ENCODE peak calls at places on chromosomes 2 and 18, in four cellular contexts. One of them, this sample, is unnamed.

GRCh38 chr2:129074526-129074925 is 755.9 kb upstream of the HS6ST1 start:
- DNase-seq in A549: no peak
- DNase-seq in GM12878: no peak
- DNase-seq in K562: no peak
- DNase-seq in this sample: no peak

GRCh38 chr18:24631238-24632025 is 171.0 kb downstream of the HRH4 start:
- DNase-seq in K562: no peak
- DNase-seq in A549: no peak
- DNase-seq in GM12878: no peak
- DNase-seq in this sample: no peak

GRCh38 chr18:25935356-25935755 is 155.1 kb downstream of the SS18 start:
- DNase-seq in A549: no peak
- DNase-seq in K562: no peak
- DNase-seq in GM12878: no peak
- DNase-seq in this sample: no peak

GRCh38 chr2:16058256-16058655 is 117.9 kb downstream of the MYCN start:
- DNase-seq in GM12878: no peak
- DNase-seq in A549: no peak
- DNase-seq in K562: no peak
- DNase-seq in this sample: no peak

GRCh38 chr2:26740890-26741302 is 23.2 kb upstream of the SLC35F6 start:
- DNase-seq in K562: peak
- DNase-seq in GM12878: no peak
- DNase-seq in A549: no peak
- DNase-seq in this sample: no peak

GRCh38 chr18:62209046-62209445 is 22.0 kb downstream of the RELCH start:
- DNase-seq in K562: no peak
- DNase-seq in A549: no peak
- DNase-seq in GM12878: no peak
- DNase-seq in this sample: no peak

GRCh38 chr18:41378628-41379027 is 576.4 kb upstream of the PIK3C3 start:
- DNase-seq in K562: no peak
- DNase-seq in GM12878: no peak
- DNase-seq in A549: no peak
- DNase-seq in this sample: no peak

GRCh38 chr2:47905454-47906260 is 641 bp downstream of the FBXO11 start:
- DNase-seq in A549: no peak
- DNase-seq in K562: peak
- DNase-seq in GM12878: no peak
- DNase-seq in this sample: no peak

GRCh38 chr18:42011053-42011452 is 56.0 kb downstream of the PIK3C3 start:
- DNase-seq in K562: no peak
- DNase-seq in GM12878: peak
- DNase-seq in A549: no peak
- DNase-seq in this sample: no peak

GRCh38 chr18:45626330-45627203 is 11.3 kb downstream of the SLC14A2 start:
- DNase-seq in K562: no peak
- DNase-seq in A549: no peak
- DNase-seq in GM12878: no peak
- DNase-seq in this sample: no peak

GRCh38 chr18:37572736-37573135 is 7.1 kb upstream of the CELF4 start:
- DNase-seq in K562: no peak
- DNase-seq in GM12878: no peak
- DNase-seq in A549: no peak
- DNase-seq in this sample: no peak

GRCh38 chr2:47088371-47089082 is 66.6 kb downstream of the STPG4 start:
- DNase-seq in A549: no peak
- DNase-seq in K562: peak
- DNase-seq in GM12878: no peak
- DNase-seq in this sample: peak

GRCh38 chr2:45889620-45890019 is 238.1 kb downstream of the PRKCE start:
- DNase-seq in A549: no peak
- DNase-seq in GM12878: no peak
- DNase-seq in K562: no peak
- DNase-seq in this sample: no peak

GRCh38 chr2:85930129-85931124 is 41.6 kb upstream of the ST3GAL5 start:
- DNase-seq in GM12878: no peak
- DNase-seq in K562: no peak
- DNase-seq in A549: no peak
- DNase-seq in this sample: no peak

GRCh38 chr2:118535818-118536212 is 311.6 kb downstream of the EN1 start:
- DNase-seq in A549: no peak
- DNase-seq in K562: no peak
- DNase-seq in GM12878: no peak
- DNase-seq in this sample: no peak

GRCh38 chr18:79884963-79885728 is 66.3 kb downstream of the SLC66A2 start:
- DNase-seq in GM12878: no peak
- DNase-seq in K562: no peak
- DNase-seq in A549: no peak
- DNase-seq in this sample: no peak

GRCh38 chr2:178143481-178143880 is 31.2 kb downstream of the RBM45 start:
- DNase-seq in GM12878: no peak
- DNase-seq in K562: no peak
- DNase-seq in A549: no peak
- DNase-seq in this sample: no peak

GRCh38 chr2:130327703-130328527 is 14.8 kb upstream of the IMP4 start:
- DNase-seq in A549: no peak
- DNase-seq in GM12878: no peak
- DNase-seq in K562: peak
- DNase-seq in this sample: peak

GRCh38 chr2:134202361-134202760 is 51.5 kb upstream of the MGAT5 start:
- DNase-seq in GM12878: no peak
- DNase-seq in K562: no peak
- DNase-seq in A549: no peak
- DNase-seq in this sample: no peak

GRCh38 chr18:53991202-53991601 is 233.3 kb downstream of the MBD2 start:
- DNase-seq in K562: no peak
- DNase-seq in A549: peak
- DNase-seq in GM12878: no peak
- DNase-seq in this sample: peak

GRCh38 chr18:13461936-13462335 is 243.4 kb downstream of the LDLRAD4 start:
- DNase-seq in GM12878: no peak
- DNase-seq in A549: no peak
- DNase-seq in K562: no peak
- DNase-seq in this sample: no peak

GRCh38 chr18:46321954-46322353 is 217.8 kb downstream of the HAUS1 start:
- DNase-seq in A549: no peak
- DNase-seq in GM12878: no peak
- DNase-seq in K562: no peak
- DNase-seq in this sample: no peak

GRCh38 chr2:240431276-240431662 is 4.2 kb upstream of the GPC1 start:
- DNase-seq in K562: no peak
- DNase-seq in GM12878: no peak
- DNase-seq in A549: no peak
- DNase-seq in this sample: no peak

GRCh38 chr2:105977212-105977611 is 216.9 kb downstream of the UXS1 start:
- DNase-seq in K562: no peak
- DNase-seq in A549: peak
- DNase-seq in GM12878: no peak
- DNase-seq in this sample: peak

GRCh38 chr18:3721771-3722661 is 272.0 kb downstream of the TGIF1 start:
- DNase-seq in GM12878: no peak
- DNase-seq in K562: no peak
- DNase-seq in A549: no peak
- DNase-seq in this sample: no peak

GRCh38 chr2:236215196-236215595 is 47.0 kb upstream of the GBX2 start:
- DNase-seq in A549: no peak
- DNase-seq in GM12878: no peak
- DNase-seq in K562: no peak
- DNase-seq in this sample: no peak
- TF ChIP-seq JUNB in A549: no peak
- TF ChIP-seq JUNB in GM12878: no peak
- TF ChIP-seq JUNB in K562: no peak
- TF ChIP-seq JUNB in this sample: no peak

GRCh38 chr2:17735864-17736263 is 17.7 kb downstream of the SMC6 start:
- DNase-seq in A549: no peak
- DNase-seq in GM12878: no peak
- DNase-seq in K562: no peak
- DNase-seq in this sample: no peak
- TF ChIP-seq MAX in A549: no peak
- TF ChIP-seq MAX in GM12878: no peak
- TF ChIP-seq MAX in K562: no peak
- TF ChIP-seq MAX in this sample: no peak

GRCh38 chr2:156181208-156181607 is 151.3 kb downstream of the NR4A2 start:
- DNase-seq in A549: no peak
- DNase-seq in GM12878: no peak
- DNase-seq in K562: no peak
- DNase-seq in this sample: no peak

GRCh38 chr2:156177654-156178053 is 154.9 kb downstream of the NR4A2 start:
- DNase-seq in K562: no peak
- DNase-seq in GM12878: no peak
- DNase-seq in A549: no peak
- DNase-seq in this sample: peak

GRCh38 chr2:156182132-156182531 is 150.4 kb downstream of the NR4A2 start:
- DNase-seq in K562: no peak
- DNase-seq in GM12878: no peak
- DNase-seq in A549: no peak
- DNase-seq in this sample: peak
- TF ChIP-seq JUNB in K562: no peak
- TF ChIP-seq JUNB in GM12878: no peak
- TF ChIP-seq JUNB in A549: no peak
- TF ChIP-seq JUNB in this sample: no peak

GRCh38 chr2:64837925-64838641 is 151.1 kb upstream of the SLC1A4 start:
- DNase-seq in GM12878: no peak
- DNase-seq in K562: no peak
- DNase-seq in A549: no peak
- DNase-seq in this sample: no peak
- TF ChIP-seq MAX in GM12878: no peak
- TF ChIP-seq MAX in K562: no peak
- TF ChIP-seq MAX in A549: no peak
- TF ChIP-seq MAX in this sample: no peak

DNA sequence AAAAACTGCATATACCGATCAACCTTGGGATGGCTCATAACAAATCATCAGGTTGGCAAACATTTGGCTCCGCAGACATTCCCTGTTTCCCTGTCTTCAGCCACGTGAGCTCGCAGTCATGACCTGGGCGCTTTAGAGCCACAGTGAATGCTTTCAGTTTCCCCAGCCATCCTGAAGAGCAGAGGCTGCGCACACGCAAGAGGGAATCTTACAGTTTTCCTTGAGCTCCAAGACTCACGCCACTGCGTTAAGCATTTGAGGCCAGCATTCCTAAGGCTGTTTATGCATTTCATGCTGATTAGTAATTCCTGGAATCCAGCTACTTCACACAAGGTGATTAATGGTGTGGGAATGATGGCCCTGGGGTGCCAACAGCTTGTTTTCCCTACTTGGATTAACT is 95.1 kb downstream of the MTCL1 start:
- DNase-seq in A549: peak
- DNase-seq in GM12878: no peak
- DNase-seq in K562: no peak
- DNase-seq in this sample: no peak
- TF ChIP-seq JUNB in A549: peak
- TF ChIP-seq JUNB in GM12878: no peak
- TF ChIP-seq JUNB in K562: no peak
- TF ChIP-seq JUNB in this sample: no peak

DNA sequence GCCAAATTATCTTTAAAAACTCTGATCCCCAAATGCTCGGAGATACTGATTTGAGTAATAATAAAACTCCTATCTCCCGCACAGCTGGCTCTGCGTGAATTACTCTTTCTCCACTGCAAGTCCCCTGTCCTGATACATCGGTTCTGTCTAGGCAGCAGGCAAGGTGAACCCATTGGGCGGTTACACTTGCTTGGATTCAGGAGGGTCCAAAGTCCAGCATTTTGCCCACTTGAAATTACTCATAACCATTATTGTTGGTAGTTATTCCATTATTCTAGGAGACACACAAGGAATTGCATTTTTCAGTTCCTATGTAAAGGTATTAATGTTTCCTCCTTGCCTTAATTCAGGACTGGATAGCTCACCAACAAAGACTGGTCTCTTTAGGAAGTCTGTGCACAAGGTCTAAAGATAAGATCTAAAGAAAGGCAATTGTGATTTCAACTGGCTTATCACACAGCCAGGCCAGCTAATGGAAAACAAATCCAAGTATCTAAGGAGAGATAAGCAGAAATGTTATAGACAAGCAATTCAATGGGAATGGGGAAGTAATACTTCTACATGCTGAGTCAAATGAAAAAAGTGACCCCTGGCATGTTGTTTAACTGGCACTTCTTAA is 23.2 kb upstream of the NPC1 start:
- DNase-seq in GM12878: no peak
- DNase-seq in K562: no peak
- DNase-seq in A549: no peak
- DNase-seq in this sample: no peak
- TF ChIP-seq MAX in GM12878: no peak
- TF ChIP-seq MAX in K562: no peak
- TF ChIP-seq MAX in A549: no peak
- TF ChIP-seq MAX in this sample: no peak

GRCh38 chr2:239081622-239082021 is 233.7 kb downstream of the TWIST2 start:
- DNase-seq in K562: no peak
- DNase-seq in GM12878: no peak
- DNase-seq in A549: no peak
- DNase-seq in this sample: no peak
- TF ChIP-seq JUNB in K562: no peak
- TF ChIP-seq JUNB in GM12878: no peak
- TF ChIP-seq JUNB in A549: no peak
- TF ChIP-seq JUNB in this sample: no peak

DNA sequence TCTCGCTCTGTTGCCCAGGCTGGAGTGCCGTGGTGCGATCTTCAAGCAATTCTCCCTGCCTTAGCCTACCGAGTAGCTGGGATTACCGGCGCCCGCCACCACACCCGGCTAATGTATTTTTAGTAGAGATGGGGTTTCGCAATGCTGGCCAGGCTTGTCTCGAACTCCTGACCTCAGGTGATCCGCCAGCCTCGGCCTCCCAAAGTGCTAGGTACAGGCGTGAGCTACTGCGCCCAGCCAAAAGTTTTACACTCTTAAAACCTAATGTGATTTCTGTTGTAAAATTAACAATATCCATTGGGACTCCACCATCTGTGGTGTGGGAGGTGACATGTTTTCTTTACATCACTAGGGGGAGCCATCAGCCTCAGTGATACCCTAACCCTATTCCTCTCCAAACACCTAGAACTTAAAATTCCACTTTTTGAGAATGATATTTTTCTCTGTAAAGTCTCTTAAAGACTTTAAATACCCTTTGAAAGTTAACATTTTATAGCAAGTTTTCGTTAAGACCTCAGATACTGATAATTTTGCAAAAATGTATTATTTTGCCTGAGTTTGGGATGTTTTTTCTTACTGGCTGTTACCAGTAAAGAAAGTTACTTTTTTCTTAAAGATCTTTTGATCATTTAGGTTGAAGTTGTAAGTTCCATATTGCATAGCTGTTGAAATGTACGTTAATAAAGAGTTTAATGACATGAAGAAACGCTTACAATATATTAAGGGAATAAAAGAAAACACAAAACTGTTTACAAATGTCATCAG is 11.6 kb upstream of the EIF2AK2 start:
- DNase-seq in K562: peak
- DNase-seq in GM12878: no peak
- DNase-seq in A549: peak
- DNase-seq in this sample: peak
- TF ChIP-seq MAX in K562: no peak
- TF ChIP-seq MAX in GM12878: no peak
- TF ChIP-seq MAX in A549: no peak
- TF ChIP-seq MAX in this sample: no peak

This sample was measured in HepG2.